ENCODE peak calls at places on chromosomes 11 and 22, in ten cellular contexts. X is right lobe of liver; E is neuronal stem cell; O is CD4-positive, CD25-positive, alpha-beta regulatory T cell; Z is left ventricle myocardium inferior; I is body of pancreas; D is OCI-LY7; U is heart left ventricle; A is transverse colon; S is CD8-positive, alpha-beta memory T cell. N is an unnamed sample.

GRCh38 chr11:7473702-7474101 is 11.6 kb upstream of the OLFML1 start:
- DNase-seq in E (no peak), U (no peak), D (peak), S (no peak), O (no peak), Z (no peak), A (no peak), X (no peak), I (no peak), N (no peak)

GRCh38 chr11:72354356-72355115 is 79.8 kb downstream of the CLPB start:
- DNase-seq in U (no peak), Z (no peak), E (no peak), O (no peak), A (no peak), D (no peak), I (no peak), S (no peak), X (no peak), N (no peak)

GRCh38 chr11:1494650-1495049 is 8.1 kb upstream of the MOB2 start:
- DNase-seq in D (no peak), Z (no peak), X (no peak), E (no peak), S (no peak), A (no peak), U (no peak), I (no peak), O (no peak), N (no peak)

GRCh38 chr22:42743501-42743991 is 22.9 kb upstream of the A4GALT start:
- DNase-seq in Z (peak), I (peak), E (no peak), X (no peak), O (no peak), A (peak), D (no peak), S (no peak), U (peak), N (peak)

GRCh38 chr11:2588809-2589537 is 110.8 kb downstream of the KCNQ1OT1 start:
- DNase-seq in A (peak), X (no peak), Z (peak), I (peak), S (no peak), U (peak), E (no peak), O (no peak), D (no peak), N (peak)

GRCh38 chr11:119937412-119937811 is 200.5 kb downstream of the TRIM29 start:
- DNase-seq in U (no peak), I (no peak), S (no peak), Z (no peak), X (no peak), D (no peak), A (no peak), O (no peak), E (no peak), N (no peak)

GRCh38 chr11:73219396-73220285 is 1.6 kb downstream of the P2RY2 start:
- DNase-seq in D (no peak), S (no peak), E (no peak), Z (no peak), X (no peak), O (no peak), I (no peak), A (no peak), U (no peak), N (no peak)

GRCh38 chr11:64935634-64936081 is at the start of gene GPHA2:
- DNase-seq in I (peak), X (no peak), D (no peak), U (no peak), Z (no peak), O (no peak), S (no peak), A (no peak), E (peak), N (no peak)

GRCh38 chr11:105181521-105181920 is 42.0 kb upstream of the CARD18 start:
- DNase-seq in A (no peak), Z (no peak), O (no peak), X (no peak), D (no peak), U (no peak), E (no peak), S (no peak), I (no peak), N (no peak)

GRCh38 chr11:32435947-32436750 is 810 bp upstream of the WT1 start:
- DNase-seq in E (no peak), A (no peak), X (no peak), S (no peak), Z (no peak), I (no peak), U (peak), O (no peak), D (no peak), N (no peak)

GRCh38 chr11:105040703-105041102 is 4.4 kb downstream of the CARD16 start:
- DNase-seq in Z (no peak), A (no peak), I (no peak), U (no peak), D (no peak), O (no peak), S (no peak), X (no peak), E (no peak), N (no peak)

GRCh38 chr22:38951734-38952133 is 5.7 kb upstream of the APOBEC3A start:
- DNase-seq in O (no peak), A (peak), X (no peak), Z (no peak), S (no peak), I (peak), U (no peak), E (no peak), D (no peak), N (no peak)

GRCh38 chr11:30855383-30856006 is 269.3 kb upstream of the MPPED2 start:
- DNase-seq in X (no peak), O (no peak), U (no peak), E (no peak), D (peak), I (no peak), S (no peak), A (no peak), Z (no peak), N (no peak)

GRCh38 chr11:980438-981365 is 55.0 kb downstream of the AP2A2 start:
- DNase-seq in U (no peak), S (no peak), E (no peak), A (no peak), X (no peak), D (no peak), I (peak), O (no peak), Z (no peak), N (no peak)

GRCh38 chr11:1772270-1773130 is 8.8 kb upstream of the CTSD start:
- DNase-seq in S (peak), A (peak), E (peak), I (no peak), U (no peak), D (peak), Z (no peak), X (peak), O (peak), N (peak)

GRCh38 chr11:28137832-28138231 is 29.6 kb downstream of the METTL15 start:
- DNase-seq in E (no peak), Z (no peak), I (no peak), O (no peak), A (no peak), U (no peak), D (no peak), S (no peak), X (no peak), N (no peak)

GRCh38 chr22:48954781-48955311 is 872.8 kb downstream of the BRD1 start:
- DNase-seq in O (no peak), E (no peak), Z (no peak), U (no peak), A (peak), I (no peak), D (no peak), S (no peak), X (no peak), N (no peak)

DNA sequence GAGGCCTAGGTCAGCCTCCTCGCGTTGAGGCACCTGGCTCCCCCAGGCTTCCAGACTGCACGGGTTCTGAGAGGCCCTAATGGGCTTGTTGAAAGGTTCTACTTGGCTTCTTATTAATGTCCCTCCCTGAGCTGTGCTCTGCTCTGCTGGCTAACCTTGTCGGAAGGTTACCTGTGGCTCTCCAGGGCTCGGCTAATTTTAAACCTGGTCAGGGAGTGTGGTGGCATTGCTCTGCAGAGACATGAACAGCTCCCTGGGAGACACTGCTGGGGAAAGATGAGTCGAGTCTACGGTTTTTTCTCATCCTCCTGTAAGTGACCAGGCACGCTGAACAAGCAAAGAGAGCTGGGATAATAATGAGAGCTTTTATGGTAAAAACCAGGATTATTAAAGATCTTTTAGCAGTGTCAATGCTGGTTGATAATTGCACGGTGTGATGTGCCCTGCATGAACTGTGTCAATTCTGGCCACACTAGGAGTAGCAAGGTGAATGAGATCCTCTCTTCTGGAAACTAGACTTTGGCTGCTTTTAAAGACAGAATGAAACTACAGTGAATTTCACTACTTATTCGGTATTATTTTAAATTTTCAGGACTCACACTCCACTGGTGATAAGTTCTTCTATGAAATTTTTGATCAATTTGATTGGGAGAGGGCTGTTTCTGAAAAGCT is 70.7 kb downstream of the TEAD1 start:
- DNase-seq in X (no peak), Z (peak), S (no peak), E (no peak), U (peak), O (no peak), I (peak), A (no peak), D (no peak), N (no peak)
- H3K27ac ChIP-seq in X (no peak), Z (peak), S (no peak), E (peak), U (peak), O (no peak), I (peak), A (no peak), D (no peak), N (peak)

DNA sequence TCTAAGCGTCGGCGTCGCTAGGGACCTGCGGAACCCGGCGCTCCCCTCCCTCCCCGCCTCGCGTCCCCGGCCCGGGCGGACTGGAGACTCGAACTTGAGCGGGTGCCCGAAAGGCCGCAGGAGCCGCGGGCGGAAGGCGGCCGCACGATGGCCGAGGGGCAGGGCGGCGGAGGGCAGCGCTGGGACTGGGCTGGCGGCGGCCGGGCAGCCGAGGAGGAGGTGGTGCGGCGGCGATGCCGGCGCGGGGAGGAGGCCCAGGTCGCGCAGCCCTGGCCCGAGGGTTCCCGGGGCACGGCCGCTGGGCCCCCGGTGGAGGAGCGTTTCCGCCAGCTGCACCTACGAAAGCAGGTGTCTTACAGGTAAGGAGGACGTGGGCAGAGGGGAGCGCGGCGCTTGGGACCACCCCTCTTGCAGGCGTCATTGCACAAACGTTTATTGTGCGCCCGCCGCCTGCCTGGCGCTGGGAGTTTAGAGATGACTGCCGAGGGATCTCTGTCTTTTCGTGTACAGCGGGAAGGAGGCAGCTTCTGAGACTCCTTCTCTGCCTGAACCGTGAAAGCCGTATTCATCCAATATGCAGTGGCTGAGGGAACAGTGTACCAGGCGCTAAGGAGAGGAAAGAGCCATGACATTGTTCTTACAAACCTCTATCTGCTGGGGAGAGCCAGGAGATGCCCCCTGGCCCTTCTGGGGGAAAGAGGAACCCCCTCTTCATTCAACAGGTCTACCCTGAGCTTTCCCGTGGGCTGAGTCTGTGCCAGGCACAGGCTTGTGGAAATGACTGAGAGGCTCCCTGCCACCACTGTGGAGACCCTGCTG is 13.9 kb upstream of the DGKZ start:
- DNase-seq in D (no peak), I (no peak), A (no peak), Z (no peak), U (no peak), E (no peak), S (peak), O (no peak), X (no peak), N (no peak)
- H3K4me3 ChIP-seq in D (no peak), I (peak), A (peak), Z (peak), U (peak), E (peak), S (peak), O (peak), X (no peak), N (no peak)

DNA sequence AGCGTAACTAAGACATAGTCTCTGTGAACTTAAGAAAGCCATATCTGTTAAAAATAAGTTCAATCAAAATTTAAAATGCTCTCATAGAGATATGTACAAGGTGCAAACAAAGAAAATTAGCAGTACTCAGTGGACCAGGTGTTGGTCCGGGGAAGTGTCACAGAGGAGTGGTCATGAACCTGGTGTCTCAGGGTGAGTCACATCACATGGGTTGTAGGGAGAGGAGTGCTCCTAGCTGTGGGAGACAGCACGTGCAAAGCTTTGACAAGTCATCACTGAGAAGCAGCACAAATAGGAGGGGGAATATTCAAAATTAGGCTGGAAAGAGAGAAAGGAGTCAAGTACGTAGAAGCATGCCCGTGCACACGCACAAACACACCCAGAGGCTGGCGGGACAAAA is 438.1 kb downstream of the NTM start:
- DNase-seq in O (no peak), S (no peak), D (no peak), X (no peak), I (no peak), U (no peak), E (no peak), A (no peak), Z (no peak), N (no peak)
- H3K27ac ChIP-seq in O (no peak), S (no peak), D (no peak), X (no peak), I (no peak), U (no peak), E (no peak), A (no peak), Z (no peak), N (no peak)

GRCh38 chr11:59208956-59209355 is 3.8 kb downstream of the MPEG1 start:
- DNase-seq in S (no peak), O (no peak), Z (no peak), D (no peak), E (no peak), U (no peak), A (no peak), I (no peak), X (no peak), N (no peak)
- H3K4me3 ChIP-seq in S (no peak), O (no peak), Z (peak), D (no peak), E (no peak), U (peak), A (no peak), I (no peak), X (no peak), N (no peak)

GRCh38 chr11:18704045-18704645 is 5.6 kb downstream of the TMEM86A start:
- DNase-seq in O (no peak), E (no peak), S (no peak), X (no peak), A (no peak), Z (no peak), D (no peak), U (no peak), I (no peak), N (no peak)

GRCh38 chr11:18707811-18708340 is 9.3 kb downstream of the TMEM86A start:
- DNase-seq in I (no peak), S (no peak), E (no peak), O (no peak), X (no peak), D (no peak), Z (no peak), U (no peak), A (no peak), N (no peak)

GRCh38 chr11:18704698-18705097 is 6.1 kb downstream of the TMEM86A start:
- DNase-seq in A (no peak), O (no peak), X (no peak), I (no peak), Z (peak), U (no peak), D (no peak), S (no peak), E (no peak), N (no peak)

GRCh38 chr11:18706330-18707243 is 8.0 kb downstream of the TMEM86A start:
- DNase-seq in O (peak), S (peak), X (peak), D (peak), Z (peak), I (peak), A (peak), U (peak), E (no peak), N (peak)

GRCh38 chr11:18705651-18706281 is 7.2 kb downstream of the TMEM86A start:
- DNase-seq in O (peak), I (peak), A (peak), S (peak), X (peak), D (no peak), Z (peak), E (no peak), U (no peak), N (peak)
- H3K27ac ChIP-seq in O (no peak), I (peak), A (peak), S (no peak), X (no peak), D (no peak), Z (peak), E (no peak), U (peak), N (peak)

N was measured in kidney.